ENCODE peak calls at places on chromosome 12, in seven cellular contexts. L, U, R, F, X, V and Q are unnamed samples.

GRCh38 chr12:44334347-44334746 is 498.5 kb downstream of the TMEM117 start:
- DNase-seq in L (no peak), U (no peak), R (no peak), V (no peak), X (no peak), F (no peak), Q (no peak)

GRCh38 chr12:113005759-113006158 is 27.4 kb downstream of the OAS2 start:
- DNase-seq in U (peak; percentile 24), F (no peak), V (no peak), L (no peak), R (no peak), X (no peak), Q (no peak)

GRCh38 chr12:19421503-19422282 is 17.6 kb upstream of the AEBP2 start:
- DNase-seq in V (no peak), U (no peak), L (no peak), X (no peak), F (no peak), R (no peak), Q (no peak)

GRCh38 chr12:79635676-79636075 is 55.1 kb downstream of the PAWR start:
- DNase-seq in L (no peak), F (no peak), U (no peak), X (no peak), V (no peak), R (no peak), Q (no peak)

GRCh38 chr12:27751386-27752047 is 28.5 kb upstream of the KLHL42 start:
- DNase-seq in U (no peak), V (no peak), L (no peak), X (no peak), F (no peak), R (peak; percentile 15), Q (no peak)

GRCh38 chr12:14416658-14417057 is 51.2 kb downstream of the ATF7IP start:
- DNase-seq in R (no peak), X (no peak), F (no peak), U (peak; percentile 84), L (no peak), V (peak; percentile 82), Q (peak; percentile 88)

GRCh38 chr12:100708591-100708990 is 86.0 kb upstream of the ANO4 start:
- DNase-seq in R (no peak), X (no peak), U (no peak), V (no peak), F (no peak), L (no peak), Q (no peak)

GRCh38 chr12:44465139-44465538 is 411.0 kb downstream of the NELL2 start:
- DNase-seq in R (no peak), F (no peak), X (no peak), U (no peak), L (no peak), V (peak; percentile 71), Q (peak; percentile 16)

GRCh38 chr12:31033681-31034080 is 40.0 kb upstream of the DDX11 start:
- DNase-seq in X (no peak), U (no peak), L (no peak), R (no peak), V (no peak), F (no peak), Q (no peak)

GRCh38 chr12:69575346-69575745 is 9.9 kb upstream of the CCT2 start:
- DNase-seq in F (no peak), L (no peak), R (no peak), U (no peak), X (no peak), V (no peak), Q (no peak)

GRCh38 chr12:119512772-119513497 is 80.6 kb upstream of the TMEM233 start:
- DNase-seq in V (peak; percentile 44), U (peak; percentile 8), X (no peak), F (no peak), R (no peak), L (no peak), Q (no peak)

GRCh38 chr12:114902665-114903393 is 218.9 kb upstream of the TBX3 start:
- DNase-seq in F (no peak), U (peak; percentile 36), V (no peak), X (no peak), L (no peak), R (peak; percentile 80), Q (no peak)

GRCh38 chr12:50923361-50924130 is 28.8 kb upstream of the HIGD1C start:
- DNase-seq in F (no peak), V (peak; percentile 80), X (no peak), R (no peak), L (no peak), U (no peak), Q (no peak)

GRCh38 chr12:81950871-81951270 is 191.7 kb upstream of the PPFIA2 start:
- DNase-seq in F (no peak), X (no peak), R (no peak), V (no peak), U (no peak), L (no peak), Q (no peak)

GRCh38 chr12:40375076-40375475 is 150.3 kb downstream of the LRRK2 start:
- DNase-seq in F (no peak), R (no peak), U (no peak), L (no peak), V (peak; percentile 65), X (no peak), Q (no peak)

GRCh38 chr12:14905269-14906004 is 19.8 kb upstream of the MGP start:
- DNase-seq in U (no peak), V (no peak), X (no peak), L (no peak), R (no peak), F (no peak), Q (no peak)

GRCh38 chr12:46219892-46220655 is 48.8 kb downstream of the SLC38A1 start:
- DNase-seq in U (peak; percentile 85), V (no peak), F (no peak), R (no peak), L (no peak), X (peak; percentile 86), Q (no peak)

GRCh38 chr12:57216014-57216891 is at the start of gene NXPH4:
- DNase-seq in L (no peak), F (no peak), R (peak; percentile 15), X (peak; percentile 73), V (peak; percentile 80), U (no peak), Q (no peak)

GRCh38 chr12:87383705-87384104 is 645.5 kb downstream of the C12orf50 start:
- DNase-seq in F (no peak), V (no peak), L (no peak), R (no peak), U (no peak), X (no peak), Q (no peak)